ENCODE peak calls at places on chromosomes 5 and 9, in five cellular contexts. R is HFFc6; Y is CD4-positive, alpha-beta T cell; T is fibroblast of mammary gland; K is CD8-positive, alpha-beta T cell. W is an unnamed sample.

GRCh38 chr9:74147906-74148305 is 349.2 kb upstream of the RORB start:
- DNase-seq in R (no peak), Y (no peak), T (peak), K (no peak), W (no peak)

GRCh38 chr9:104279535-104280215 is 185.6 kb downstream of the SMC2 start:
- DNase-seq in R (peak), Y (no peak), T (peak), K (no peak), W (no peak)

GRCh38 chr9:136566899-136567298 is 21.1 kb upstream of the NOTCH1 start:
- DNase-seq in R (no peak), Y (no peak), T (peak), K (no peak), W (no peak)

GRCh38 chr5:58042933-58043606 is 416.8 kb downstream of the PLK2 start:
- DNase-seq in R (no peak), Y (no peak), T (no peak), K (no peak), W (no peak)

GRCh38 chr5:111984044-111984443 is 227.1 kb upstream of the NREP start:
- DNase-seq in R (peak), Y (no peak), T (peak), K (no peak), W (peak)

GRCh38 chr5:34685485-34686197 is 29.5 kb downstream of the RAI14 start:
- DNase-seq in R (peak), Y (no peak), T (peak), K (no peak), W (no peak)

GRCh38 chr9:83511051-83511450 is 27.1 kb downstream of the FRMD3 start:
- DNase-seq in R (peak), Y (no peak), T (peak), K (no peak), W (no peak)

GRCh38 chr5:63805151-63805550 is 157.1 kb downstream of the HTR1A start:
- DNase-seq in R (no peak), Y (no peak), T (no peak), K (no peak), W (no peak)

GRCh38 chr5:135593141-135593540 is 14.3 kb upstream of the CXCL14 start:
- DNase-seq in R (no peak), Y (no peak), T (no peak), K (no peak), W (no peak)

GRCh38 chr5:141359790-141360426 is at the start of gene PCDHGB2:
- DNase-seq in R (peak), Y (no peak), T (peak), K (no peak), W (no peak)

GRCh38 chr5:64883912-64884311 is 115.2 kb downstream of the CWC27 start:
- DNase-seq in R (no peak), Y (no peak), T (peak), K (no peak), W (no peak)

GRCh38 chr9:134390537-134390936 is 64.3 kb downstream of the RXRA start:
- DNase-seq in R (no peak), Y (peak), T (no peak), K (peak), W (no peak)

GRCh38 chr5:175872287-175873089 is 1.1 kb downstream of the CPLX2 start:
- DNase-seq in R (no peak), Y (no peak), T (no peak), K (no peak), W (no peak)

GRCh38 chr5:14358536-14358935 is 215.4 kb downstream of the TRIO start:
- DNase-seq in R (no peak), Y (no peak), T (no peak), K (no peak), W (no peak)

GRCh38 chr5:5616247-5616895 is 193.9 kb downstream of the ICE1 start:
- DNase-seq in R (no peak), Y (no peak), T (no peak), K (no peak), W (no peak)

GRCh38 chr5:111237470-111237869 is 13.3 kb downstream of the CAMK4 start:
- DNase-seq in R (no peak), Y (no peak), T (peak), K (no peak), W (no peak)

GRCh38 chr9:130286781-130287428 is 21.3 kb downstream of the HMCN2 start:
- DNase-seq in R (no peak), Y (no peak), T (no peak), K (no peak), W (no peak)

GRCh38 chr5:116135344-116135743 is 50.5 kb downstream of the COMMD10 start:
- DNase-seq in R (no peak), Y (no peak), T (no peak), K (peak), W (no peak)

GRCh38 chr9:2299156-2299842 is 284.2 kb downstream of the SMARCA2 start:
- DNase-seq in R (no peak), Y (no peak), T (no peak), K (no peak), W (no peak)

GRCh38 chr5:150164640-150165039 is 1.9 kb upstream of the CDX1 start:
- DNase-seq in R (no peak), Y (no peak), T (peak), K (no peak), W (no peak)

GRCh38 chr5:150168864-150169263 is 2.3 kb downstream of the CDX1 start:
- DNase-seq in R (no peak), Y (no peak), T (no peak), K (no peak), W (no peak)

GRCh38 chr5:150167163-150167798 is 703 bp downstream of the CDX1 start:
- DNase-seq in R (no peak), Y (no peak), T (no peak), K (no peak), W (no peak)

GRCh38 chr5:150166193-150167162 is at the start of gene CDX1:
- DNase-seq in R (no peak), Y (no peak), T (no peak), K (no peak), W (no peak)

GRCh38 chr5:150167908-150168307 is 1.3 kb downstream of the CDX1 start:
- DNase-seq in R (no peak), Y (no peak), T (no peak), K (no peak), W (no peak)
- TF ChIP-seq CTCF in R (peak), Y (no peak), T (no peak), K (no peak), W (no peak)

DNA sequence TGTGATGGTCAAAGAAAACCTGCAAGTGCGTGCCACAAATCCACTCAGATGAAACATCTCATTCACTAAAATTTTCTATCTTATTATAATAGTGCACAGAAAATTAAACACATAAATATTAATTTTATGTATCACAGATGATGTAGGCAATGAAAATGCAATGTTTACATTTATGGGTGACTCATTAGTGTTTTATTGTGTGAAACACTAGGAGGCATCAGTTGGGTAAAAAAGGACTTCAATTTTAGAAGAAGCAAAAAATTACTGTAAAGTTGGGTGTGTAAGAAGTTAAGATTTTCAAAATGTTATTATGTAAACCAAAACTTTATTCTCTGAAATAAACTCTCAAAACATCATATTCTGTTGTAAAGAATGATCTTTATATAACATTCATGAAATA is 4.0 kb downstream of the MEF2C start:
- DNase-seq in R (peak), Y (no peak), T (peak), K (no peak), W (no peak)
- TF ChIP-seq CTCF in R (peak), Y (no peak), T (peak), K (no peak), W (no peak)

DNA sequence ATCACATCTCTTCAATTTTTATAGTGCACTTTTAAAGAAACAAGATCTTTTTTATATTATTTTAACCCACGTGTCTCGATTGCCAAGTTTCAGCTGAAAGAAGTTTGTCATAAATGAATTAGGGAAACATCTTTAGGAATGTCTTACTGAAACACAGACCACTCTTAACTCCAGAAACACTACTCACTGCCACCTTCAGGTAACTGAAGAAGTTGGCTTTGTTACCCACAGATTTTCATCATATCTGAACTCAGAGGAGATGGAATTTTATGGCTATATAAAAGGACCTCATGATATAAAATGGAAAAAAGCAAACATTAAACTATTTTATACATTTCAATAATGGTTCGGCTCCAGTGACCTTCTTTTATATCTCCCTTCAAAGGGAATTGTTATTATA is 158.0 kb downstream of the SEMA5A start:
- DNase-seq in R (no peak), Y (no peak), T (no peak), K (no peak), W (no peak)
- TF ChIP-seq CTCF in R (peak), Y (no peak), T (peak), K (no peak), W (no peak)

GRCh38 chr5:8953911-8954310 is 592.0 kb downstream of the SEMA5A start:
- DNase-seq in R (no peak), Y (no peak), T (peak), K (no peak), W (peak)

GRCh38 chr5:8956659-8957058 is 589.2 kb downstream of the SEMA5A start:
- DNase-seq in R (no peak), Y (no peak), T (no peak), K (no peak), W (no peak)

GRCh38 chr5:8952147-8952546 is 593.7 kb downstream of the SEMA5A start:
- DNase-seq in R (no peak), Y (no peak), T (no peak), K (no peak), W (no peak)

GRCh38 chr5:8953016-8953415 is 592.9 kb downstream of the SEMA5A start:
- DNase-seq in R (no peak), Y (no peak), T (no peak), K (no peak), W (no peak)

GRCh38 chr5:8954801-8955200 is 591.1 kb downstream of the SEMA5A start:
- DNase-seq in R (no peak), Y (no peak), T (peak), K (no peak), W (no peak)
- TF ChIP-seq CTCF in R (peak), Y (no peak), T (peak), K (no peak), W (no peak)

W was measured in AG09319.